ENCODE peak calls at places on chromosomes 1 and 21, in nine cellular contexts. U is stimulated activated CD8-positive, alpha-beta memory T cell treated with anti-CD3 and anti-CD28 coated beads, Interleukin-2, amount 100 ng/mL, for 48 hours; I is activated gamma-delta T cell treated with Interleukin-2 at 50 U/mL for 16 hours; S is amniotic stem cell; X is AG20443; F is HFF-Myc; J is CD8-positive, alpha-beta memory T cell; N is ELF-1; O is amygdala. A is an unnamed sample.

GRCh38 chr1:206690516-206690915 is 5.8 kb downstream of the MAPKAPK2 start:
- DNase-seq in U (no peak), I (no peak), S (no peak), X (no peak), F (no peak), J (no peak), N (peak), O (peak), A (no peak)

GRCh38 chr1:20555025-20555757 is 2.8 kb downstream of the FAM43B start:
- DNase-seq in U (no peak), I (no peak), S (no peak), X (peak), F (no peak), J (no peak), N (no peak), O (no peak), A (no peak)

GRCh38 chr1:15290382-15290781 is 43.4 kb downstream of the FHAD1 start:
- DNase-seq in U (no peak), I (no peak), S (no peak), X (peak), F (peak), J (no peak), N (no peak), O (no peak), A (no peak)

GRCh38 chr1:25959626-25960025 is 38.2 kb downstream of the PAFAH2 start:
- DNase-seq in U (no peak), I (no peak), S (no peak), X (no peak), F (no peak), J (no peak), N (no peak), O (no peak), A (no peak)

GRCh38 chr1:244957122-244957521 is 92.8 kb upstream of the HNRNPU start:
- DNase-seq in U (no peak), I (no peak), S (no peak), X (no peak), F (no peak), J (no peak), N (no peak), O (no peak), A (no peak)

GRCh38 chr1:117753652-117754051 is 147.8 kb downstream of the TENT5C start:
- DNase-seq in U (no peak), I (no peak), S (no peak), X (no peak), F (no peak), J (no peak), N (no peak), O (no peak), A (no peak)

GRCh38 chr1:29752141-29752540 is 515.8 kb downstream of the PTPRU start:
- DNase-seq in U (no peak), I (no peak), S (no peak), X (no peak), F (no peak), J (no peak), N (peak), O (no peak), A (no peak)

GRCh38 chr1:196455697-196456096 is 152.5 kb downstream of the KCNT2 start:
- DNase-seq in U (no peak), I (no peak), S (no peak), X (no peak), F (no peak), J (no peak), N (no peak), O (no peak), A (no peak)

GRCh38 chr1:91440845-91441244 is 36.2 kb upstream of the HFM1 start:
- DNase-seq in U (no peak), I (no peak), S (no peak), X (peak), F (no peak), J (no peak), N (no peak), O (no peak), A (no peak)

GRCh38 chr21:43854773-43855633 is 10.0 kb upstream of the AGPAT3 start:
- DNase-seq in U (peak), I (no peak), S (no peak), X (no peak), F (no peak), J (no peak), N (no peak), O (no peak), A (no peak)

GRCh38 chr1:48851638-48852037 is 74.9 kb upstream of the BEND5 start:
- DNase-seq in U (no peak), I (no peak), S (no peak), X (peak), F (no peak), J (no peak), N (no peak), O (no peak), A (no peak)

GRCh38 chr1:210239295-210240155 is 6.9 kb downstream of the SERTAD4 start:
- DNase-seq in U (no peak), I (no peak), S (peak), X (peak), F (peak), J (no peak), N (no peak), O (no peak), A (no peak)

GRCh38 chr1:7550981-7551380 is 220.1 kb upstream of the VAMP3 start:
- DNase-seq in U (no peak), I (no peak), S (no peak), X (no peak), F (no peak), J (no peak), N (no peak), O (no peak), A (no peak)

GRCh38 chr1:193283026-193283425 is 96.6 kb upstream of the B3GALT2 start:
- DNase-seq in U (no peak), I (no peak), S (no peak), X (peak), F (no peak), J (no peak), N (peak), O (no peak), A (no peak)

GRCh38 chr21:46603228-46603627 is 1.7 kb downstream of the S100B start:
- DNase-seq in U (no peak), I (no peak), S (no peak), X (peak), F (no peak), J (no peak), N (peak), O (no peak), A (no peak)

GRCh38 chr1:206035027-206035426 is 11.3 kb upstream of the CTSE start:
- DNase-seq in U (no peak), I (no peak), S (no peak), X (no peak), F (no peak), J (no peak), N (no peak), O (no peak), A (no peak)

GRCh38 chr1:45848714-45849113 is 45.3 kb downstream of the MAST2 start:
- DNase-seq in U (no peak), I (no peak), S (no peak), X (no peak), F (no peak), J (no peak), N (no peak), O (no peak), A (no peak)

GRCh38 chr1:53384796-53385195 is 56.9 kb upstream of the LRP8 start:
- DNase-seq in U (no peak), I (no peak), S (no peak), X (no peak), F (no peak), J (no peak), N (no peak), O (no peak), A (no peak)

GRCh38 chr1:87805661-87806376 is 477.1 kb downstream of the LMO4 start:
- DNase-seq in U (no peak), I (no peak), S (no peak), X (peak), F (peak), J (no peak), N (peak), O (no peak), A (no peak)

GRCh38 chr21:34743831-34744230 is 75.0 kb downstream of the CLIC6 start:
- DNase-seq in U (no peak), I (no peak), S (peak), X (peak), F (peak), J (no peak), N (no peak), O (no peak), A (no peak)

GRCh38 chr1:111097356-111098099 is 42.4 kb downstream of the DRAM2 start:
- DNase-seq in U (no peak), I (no peak), S (no peak), X (no peak), F (no peak), J (no peak), N (peak), O (no peak), A (no peak)

GRCh38 chr21:45192332-45192731 is 95.4 kb downstream of the POFUT2 start:
- DNase-seq in U (no peak), I (no peak), S (no peak), X (no peak), F (no peak), J (no peak), N (no peak), O (no peak), A (no peak)

GRCh38 chr1:239387304-239388231 is 1.2 kb downstream of the CHRM3 start:
- DNase-seq in U (no peak), I (no peak), S (no peak), X (peak), F (no peak), J (no peak), N (peak), O (no peak), A (no peak)

GRCh38 chr1:154802336-154803003 is 67.6 kb downstream of the KCNN3 start:
- DNase-seq in U (no peak), I (no peak), S (no peak), X (no peak), F (no peak), J (no peak), N (no peak), O (no peak), A (no peak)

A was measured in Panc1.